ENCODE peak calls at places on chromosomes 4 and X, in seven cellular contexts. D is skeletal muscle cell; Z is immature natural killer cell; J is stimulated activated CD4-positive, alpha-beta T cell treated with anti-CD3 and anti-CD28 coated beads, Interleukin-12 subunit alpha, Interleukin-12 subunit beta, amount 100 ng/mL, for 4 hours; O is GM19239; G is naive B cell; M is chondrocyte. L is an unnamed sample.

GRCh38 chr4:25299476-25300203 is 12.9 kb upstream of the ZCCHC4 start:
- DNase-seq in J (no peak), D (no peak), O (no peak), M (no peak), Z (no peak), G (no peak), L (no peak)

GRCh38 chr4:155805016-155805415 is 46.2 kb downstream of the GUCY1B1 start:
- DNase-seq in J (no peak), Z (no peak), M (no peak), G (no peak), D (peak), O (no peak), L (no peak)

GRCh38 chrX:104347860-104348259 is 93.1 kb upstream of the ESX1 start:
- DNase-seq in G (no peak), M (no peak), Z (no peak), J (no peak), D (no peak), O (no peak), L (no peak)

GRCh38 chr4:105139646-105140045 is 7.0 kb upstream of the TET2 start:
- DNase-seq in O (no peak), J (no peak), G (no peak), D (peak), Z (no peak), M (no peak), L (no peak)

GRCh38 chr4:11424000-11424399 is 4.7 kb downstream of the HS3ST1 start:
- DNase-seq in Z (peak), J (no peak), G (peak), D (no peak), M (no peak), O (peak), L (no peak)

GRCh38 chr4:77800483-77801259 is 18.5 kb downstream of the CNOT6L start:
- DNase-seq in D (no peak), M (no peak), G (no peak), O (no peak), J (no peak), Z (no peak), L (no peak)

GRCh38 chr4:40438384-40439026 is 103.4 kb downstream of the CHRNA9 start:
- DNase-seq in M (no peak), G (no peak), J (no peak), Z (no peak), O (no peak), D (no peak), L (no peak)

GRCh38 chrX:1582686-1583437 is 8.5 kb upstream of the AKAP17A start:
- DNase-seq in D (no peak), M (no peak), J (peak), O (no peak), Z (no peak), G (no peak), L (no peak)

GRCh38 chrX:46961574-46962279 is 49.5 kb downstream of the JADE3 start:
- DNase-seq in Z (no peak), D (no peak), G (no peak), O (no peak), J (no peak), M (no peak), L (no peak)

GRCh38 chr4:4784379-4784778 is 75.1 kb upstream of the MSX1 start:
- DNase-seq in M (no peak), O (no peak), G (no peak), Z (no peak), D (no peak), J (no peak), L (no peak)

GRCh38 chr4:21811576-21811975 is 137.0 kb downstream of the KCNIP4 start:
- DNase-seq in D (no peak), J (no peak), Z (no peak), O (no peak), M (no peak), G (no peak), L (no peak)

GRCh38 chr4:7978489-7978888 is 38.8 kb upstream of the AFAP1 start:
- DNase-seq in M (no peak), J (no peak), O (no peak), Z (no peak), D (no peak), G (no peak), L (no peak)

GRCh38 chr4:81499840-81500239 is 28.1 kb upstream of the RASGEF1B start:
- DNase-seq in D (no peak), O (no peak), M (no peak), J (no peak), G (no peak), Z (no peak), L (no peak)

GRCh38 chr4:100462206-100462605 is 55.6 kb downstream of the EMCN start:
- DNase-seq in J (no peak), O (no peak), Z (no peak), D (peak), M (no peak), G (no peak), L (no peak)

GRCh38 chr4:160887668-160888067 is 1276.1 kb downstream of the FSTL5 start:
- DNase-seq in M (no peak), O (no peak), J (no peak), Z (no peak), G (no peak), D (no peak), L (no peak)

GRCh38 chrX:153922932-153923857 is 2.9 kb downstream of the ARHGAP4 start:
- DNase-seq in M (peak), O (no peak), J (no peak), D (no peak), G (no peak), Z (no peak), L (no peak)

GRCh38 chr4:74109116-74109791 is 10.3 kb upstream of the CXCL2 start:
- DNase-seq in D (peak), J (no peak), M (no peak), Z (no peak), G (no peak), O (no peak), L (no peak)

GRCh38 chr4:107247738-107248137 is 211.6 kb upstream of the DKK2 start:
- DNase-seq in Z (no peak), G (no peak), M (no peak), J (no peak), D (no peak), O (no peak), L (no peak)

GRCh38 chrX:104391905-104392304 is 137.2 kb upstream of the ESX1 start:
- DNase-seq in Z (no peak), J (no peak), G (no peak), M (no peak), O (no peak), D (no peak), L (no peak)

GRCh38 chr4:81905966-81906365 is 434.3 kb upstream of the RASGEF1B start:
- DNase-seq in Z (no peak), J (no peak), M (no peak), O (peak), D (no peak), G (no peak), L (peak)

GRCh38 chr4:55445921-55446577 is 50.3 kb downstream of the TMEM165 start:
- DNase-seq in Z (no peak), O (no peak), M (no peak), D (peak), J (no peak), G (no peak), L (no peak)

GRCh38 chrX:53093748-53094583 is at the start of gene KANTR:
- DNase-seq in M (no peak), D (peak), Z (peak), G (peak), O (peak), J (peak), L (peak)

GRCh38 chr4:89352541-89352940 is 44.9 kb upstream of the GPRIN3 start:
- DNase-seq in Z (no peak), G (no peak), O (no peak), M (no peak), J (no peak), D (no peak), L (no peak)

GRCh38 chr4:114267976-114268375 is 288.5 kb upstream of the ARSJ start:
- DNase-seq in D (peak), Z (no peak), G (no peak), J (no peak), O (no peak), M (no peak), L (no peak)

GRCh38 chr4:57220734-57221133 is 110.5 kb upstream of the IGFBP7 start:
- DNase-seq in O (no peak), Z (no peak), D (no peak), J (no peak), G (no peak), M (no peak), L (no peak)

GRCh38 chrX:129523076-129524055 is at the start of gene SMARCA1:
- DNase-seq in O (no peak), D (no peak), J (no peak), M (no peak), G (peak), Z (no peak), L (no peak)

GRCh38 chr4:109574443-109574850 is 14.4 kb downstream of the MCUB start:
- DNase-seq in G (no peak), O (no peak), J (no peak), D (no peak), Z (peak), M (no peak), L (no peak)

GRCh38 chr4:84232311-84233095 is 266.6 kb downstream of the NKX6-1 start:
- DNase-seq in G (no peak), M (no peak), J (no peak), O (no peak), D (no peak), Z (no peak), L (no peak)

GRCh38 chr4:16759781-16760459 is 138.5 kb downstream of the LDB2 start:
- DNase-seq in D (no peak), G (no peak), J (no peak), M (no peak), O (no peak), Z (no peak), L (no peak)